ENCODE peak calls at places on chromosomes 13 and 19, in four cellular contexts. One of them, this sample, is unnamed.

GRCh38 chr19:11657307-11657706 is 60.0 kb downstream of the ZNF627 start:
- DNase-seq in AG04450: no peak
- DNase-seq in CD4-positive, alpha-beta memory T cell: no peak
- DNase-seq in fibroblast of the aortic adventitia: no peak
- DNase-seq in this sample: no peak

GRCh38 chr19:29577662-29577963 is 28.5 kb upstream of the POP4 start:
- DNase-seq in AG04450: no peak
- DNase-seq in CD4-positive, alpha-beta memory T cell: no peak
- DNase-seq in fibroblast of the aortic adventitia: no peak
- DNase-seq in this sample: no peak

GRCh38 chr19:17719730-17720486 is 628 bp downstream of the MAP1S start:
- DNase-seq in fibroblast of the aortic adventitia: no peak
- DNase-seq in AG04450: no peak
- DNase-seq in CD4-positive, alpha-beta memory T cell: peak; percentile 9
- DNase-seq in this sample: no peak

GRCh38 chr13:22948421-22948820 is 232.4 kb upstream of the SGCG start:
- DNase-seq in fibroblast of the aortic adventitia: no peak
- DNase-seq in CD4-positive, alpha-beta memory T cell: no peak
- DNase-seq in AG04450: no peak
- DNase-seq in this sample: no peak

GRCh38 chr13:30111810-30112209 is 195.5 kb downstream of the KATNAL1 start:
- DNase-seq in CD4-positive, alpha-beta memory T cell: no peak
- DNase-seq in fibroblast of the aortic adventitia: no peak
- DNase-seq in AG04450: no peak
- DNase-seq in this sample: no peak

GRCh38 chr13:104567114-104567513 is 1500.9 kb upstream of the SLC10A2 start:
- DNase-seq in AG04450: no peak
- DNase-seq in CD4-positive, alpha-beta memory T cell: no peak
- DNase-seq in fibroblast of the aortic adventitia: no peak
- DNase-seq in this sample: no peak

GRCh38 chr13:31469377-31469776 is 269.6 kb downstream of the B3GLCT start:
- DNase-seq in fibroblast of the aortic adventitia: no peak
- DNase-seq in AG04450: no peak
- DNase-seq in CD4-positive, alpha-beta memory T cell: no peak
- DNase-seq in this sample: no peak

GRCh38 chr13:36345438-36346221 is 564 bp downstream of the SPART start:
- DNase-seq in CD4-positive, alpha-beta memory T cell: peak; percentile 65
- DNase-seq in AG04450: peak; percentile 54
- DNase-seq in fibroblast of the aortic adventitia: peak; percentile 95
- DNase-seq in this sample: peak; percentile 41

GRCh38 chr13:75256922-75257321 is 225.0 kb downstream of the TBC1D4 start:
- DNase-seq in AG04450: no peak
- DNase-seq in CD4-positive, alpha-beta memory T cell: no peak
- DNase-seq in fibroblast of the aortic adventitia: no peak
- DNase-seq in this sample: no peak

GRCh38 chr19:42419309-42419708 is 7.9 kb downstream of the LIPE start:
- DNase-seq in AG04450: no peak
- DNase-seq in CD4-positive, alpha-beta memory T cell: no peak
- DNase-seq in fibroblast of the aortic adventitia: no peak
- DNase-seq in this sample: no peak

GRCh38 chr13:23695711-23696512 is 125.7 kb downstream of the TNFRSF19 start:
- DNase-seq in CD4-positive, alpha-beta memory T cell: peak; percentile 60
- DNase-seq in AG04450: no peak
- DNase-seq in fibroblast of the aortic adventitia: no peak
- DNase-seq in this sample: no peak

GRCh38 chr13:41059466-41059865 is 1.8 kb upstream of the WBP4 start:
- DNase-seq in CD4-positive, alpha-beta memory T cell: no peak
- DNase-seq in fibroblast of the aortic adventitia: peak; percentile 28
- DNase-seq in AG04450: no peak
- DNase-seq in this sample: peak; percentile 28

GRCh38 chr19:1632462-1633268 is 19.8 kb downstream of the TCF3 start:
- DNase-seq in CD4-positive, alpha-beta memory T cell: no peak
- DNase-seq in fibroblast of the aortic adventitia: no peak
- DNase-seq in AG04450: no peak
- DNase-seq in this sample: no peak

GRCh38 chr19:21841081-21841783 is 5.2 kb upstream of the ZNF43 start:
- DNase-seq in CD4-positive, alpha-beta memory T cell: no peak
- DNase-seq in AG04450: no peak
- DNase-seq in fibroblast of the aortic adventitia: no peak
- DNase-seq in this sample: no peak

GRCh38 chr13:112984954-112985802 is 16.2 kb downstream of the MCF2L start:
- DNase-seq in fibroblast of the aortic adventitia: no peak
- DNase-seq in CD4-positive, alpha-beta memory T cell: no peak
- DNase-seq in AG04450: no peak
- DNase-seq in this sample: no peak

This sample was measured in NCI-H446.